ENCODE peak calls at places on chromosomes 5 and 9, in nine cellular contexts. R is KBM-7; P is WTC11; D is GM12865; E is A172; Y is astrocyte of the spinal cord; A is mesenteric fat pad; L is occipital lobe; V is stimulated activated CD4-positive, alpha-beta T cell treated with anti-CD3 and anti-CD28 coated beads, Interleukin-2, amount 100 ng/mL, for 24 hours. W is an unnamed sample.

GRCh38 chr5:13865317-13865716 is 79.2 kb downstream of the DNAH5 start:
- DNase-seq in L (no peak), A (no peak), P (no peak), V (no peak), R (no peak), Y (no peak), E (no peak), D (no peak), W (no peak)

GRCh38 chr9:106896695-106897094 is 33.7 kb downstream of the ZNF462 start:
- DNase-seq in R (no peak), D (no peak), E (no peak), L (no peak), A (no peak), Y (no peak), P (no peak), V (no peak), W (no peak)

GRCh38 chr9:89537166-89537565 is 39.3 kb upstream of the SEMA4D start:
- DNase-seq in Y (no peak), P (no peak), D (no peak), L (no peak), V (no peak), E (no peak), R (no peak), A (no peak), W (no peak)

GRCh38 chr5:115243412-115243811 is 19.3 kb downstream of the PGGT1B start:
- DNase-seq in E (no peak), V (no peak), D (peak), R (no peak), A (no peak), P (no peak), L (no peak), Y (peak), W (no peak)

GRCh38 chr5:97042981-97043380 is 99.4 kb downstream of the LIX1 start:
- DNase-seq in V (no peak), A (no peak), R (no peak), L (no peak), Y (no peak), P (no peak), D (no peak), E (no peak), W (no peak)

GRCh38 chr5:106882035-106882434 is 788.7 kb downstream of the EFNA5 start:
- DNase-seq in L (no peak), E (no peak), V (no peak), A (no peak), D (no peak), R (no peak), Y (no peak), P (no peak), W (no peak)

GRCh38 chr5:31049461-31049860 is 144.0 kb upstream of the CDH6 start:
- DNase-seq in A (no peak), Y (no peak), R (no peak), D (no peak), P (no peak), V (no peak), L (no peak), E (no peak), W (no peak)

GRCh38 chr9:36980148-36980974 is 53.7 kb downstream of the PAX5 start:
- DNase-seq in A (peak), Y (no peak), P (peak), V (no peak), L (no peak), R (peak), E (no peak), D (peak), W (no peak)

GRCh38 chr5:133818031-133818431 is 150.4 kb downstream of the C5orf15 start:
- DNase-seq in P (no peak), D (no peak), A (peak), V (no peak), L (no peak), Y (peak), R (no peak), E (peak), W (no peak)

GRCh38 chr5:56737002-56737621 is 78.2 kb upstream of the MAP3K1 start:
- DNase-seq in R (peak), D (no peak), E (peak), Y (peak), A (no peak), L (no peak), P (no peak), V (peak), W (peak)

GRCh38 chr5:137228816-137229215 is 270.3 kb downstream of the SPOCK1 start:
- DNase-seq in A (no peak), E (no peak), L (no peak), R (no peak), P (no peak), V (no peak), D (no peak), Y (no peak), W (no peak)

GRCh38 chr5:78522476-78523105 is 126.0 kb downstream of the LHFPL2 start:
- DNase-seq in A (no peak), D (no peak), E (no peak), Y (no peak), R (no peak), L (no peak), P (no peak), V (no peak), W (no peak)

GRCh38 chr5:1182633-1183423 is 18.6 kb upstream of the SLC6A19 start:
- DNase-seq in P (no peak), L (peak), R (no peak), V (no peak), D (no peak), E (no peak), A (peak), Y (no peak), W (no peak)

GRCh38 chr5:148938535-148938907 is 112.1 kb downstream of the ADRB2 start:
- DNase-seq in D (no peak), Y (no peak), A (no peak), V (no peak), R (no peak), L (no peak), P (no peak), E (no peak), W (no peak)

GRCh38 chr5:10451137-10451824 is 9.6 kb downstream of the ROPN1L start:
- DNase-seq in L (no peak), E (no peak), A (no peak), R (no peak), V (no peak), P (no peak), Y (no peak), D (no peak), W (peak)

GRCh38 chr5:159083532-159083931 is 16.2 kb downstream of the EBF1 start:
- DNase-seq in R (no peak), L (no peak), A (no peak), V (no peak), D (no peak), Y (no peak), P (no peak), E (no peak), W (no peak)

GRCh38 chr5:153584561-153585359 is 94.3 kb downstream of the GRIA1 start:
- DNase-seq in V (no peak), A (no peak), R (no peak), D (no peak), P (no peak), L (no peak), E (no peak), Y (no peak), W (no peak)

GRCh38 chr5:152072076-152072475 is 147.4 kb upstream of the GLRA1 start:
- DNase-seq in R (no peak), V (no peak), E (no peak), Y (peak), P (no peak), D (no peak), A (no peak), L (no peak), W (no peak)

GRCh38 chr9:89116064-89116817 is 62.4 kb downstream of the SHC3 start:
- DNase-seq in L (no peak), A (no peak), D (no peak), R (no peak), P (no peak), E (no peak), V (no peak), Y (peak), W (no peak)

GRCh38 chr5:157197088-157197487 is 16.4 kb downstream of the ITK start:
- DNase-seq in E (no peak), A (no peak), Y (no peak), V (no peak), L (no peak), D (no peak), R (no peak), P (no peak), W (no peak)

GRCh38 chr9:105295151-105295550 is 50.7 kb downstream of the SLC44A1 start:
- DNase-seq in V (no peak), L (no peak), R (no peak), E (no peak), D (no peak), A (no peak), Y (no peak), P (no peak), W (no peak)

GRCh38 chr9:78296208-78296892 is 575 bp upstream of the PSAT1 start:
- DNase-seq in Y (peak), A (no peak), R (no peak), E (peak), V (peak), L (peak), P (peak), D (peak), W (no peak)

GRCh38 chr9:83526901-83527300 is 11.3 kb downstream of the FRMD3 start:
- DNase-seq in D (no peak), V (no peak), R (no peak), E (no peak), A (no peak), P (no peak), Y (no peak), L (no peak), W (no peak)

GRCh38 chr5:62931081-62931480 is 352.5 kb downstream of the LRRC70 start:
- DNase-seq in L (no peak), Y (peak), E (no peak), A (no peak), R (no peak), V (no peak), P (no peak), D (no peak), W (no peak)

GRCh38 chr9:110835404-110835803 is 166.8 kb downstream of the MUSK start:
- DNase-seq in L (no peak), P (no peak), R (no peak), Y (peak), A (no peak), E (peak), D (no peak), V (no peak), W (no peak)

GRCh38 chr9:99827244-99827643 is 5.6 kb downstream of the NR4A3 start:
- DNase-seq in R (no peak), A (no peak), E (no peak), L (no peak), D (no peak), P (no peak), Y (no peak), V (no peak), W (no peak)

GRCh38 chr9:86909388-86909787 is 37.9 kb downstream of the GAS1 start:
- DNase-seq in E (no peak), D (no peak), P (no peak), L (no peak), V (no peak), A (no peak), R (no peak), Y (peak), W (no peak)

GRCh38 chr5:131363811-131364506 is 100.1 kb downstream of the CDC42SE2 start:
- DNase-seq in Y (no peak), V (no peak), E (no peak), A (no peak), L (no peak), P (no peak), R (no peak), D (no peak), W (no peak)

GRCh38 chr5:151038801-151039238 is 18.4 kb downstream of the GPX3 start:
- DNase-seq in V (peak), R (no peak), D (no peak), Y (no peak), A (no peak), P (no peak), E (peak), L (no peak), W (no peak)

GRCh38 chr5:645421-645820 is 33.3 kb downstream of the CEP72 start:
- DNase-seq in R (no peak), D (no peak), E (no peak), Y (no peak), V (no peak), L (no peak), P (no peak), A (no peak), W (no peak)

GRCh38 chr9:75001719-75002421 is 26.2 kb downstream of the CARNMT1 start:
- DNase-seq in Y (peak), R (peak), L (no peak), D (peak), E (peak), V (no peak), P (no peak), A (no peak), W (peak)

GRCh38 chr5:138149530-138149929 is 10.3 kb upstream of the NME5 start:
- DNase-seq in P (no peak), A (no peak), L (no peak), D (no peak), R (no peak), E (peak), Y (no peak), V (no peak), W (no peak)